ENCODE peak calls at places on chromosomes 11 and 22, in eight cellular contexts. R, G, C, F, Z, Y, M and J are unnamed samples.

GRCh38 chr11:77082838-77083552 is 16.2 kb downstream of the CAPN5 start:
- DNase-seq in R (no peak), F (no peak), Y (no peak), M (peak; percentile 30), Z (no peak), C (peak; percentile 58), G (peak; percentile 62), J (no peak)

GRCh38 chr11:12393691-12394090 is 16.3 kb downstream of the PARVA start:
- DNase-seq in R (no peak), G (peak; percentile 65), C (no peak), M (no peak), F (no peak), Z (no peak), Y (no peak), J (no peak)

GRCh38 chr11:22510741-22511140 is 114.9 kb downstream of the FANCF start:
- DNase-seq in R (no peak), C (no peak), F (no peak), G (peak; percentile 24), Y (no peak), M (no peak), Z (no peak), J (no peak)

GRCh38 chr11:62958547-62959071 is 26.2 kb downstream of the SLC22A6 start:
- DNase-seq in R (peak; percentile 45), Y (no peak), F (no peak), Z (peak; percentile 33), G (peak; percentile 28), C (peak; percentile 41), M (no peak), J (peak; percentile 70)

GRCh38 chr22:23282089-23282501 is 101.8 kb downstream of the BCR start:
- DNase-seq in Z (peak; percentile 62), F (peak; percentile 51), M (no peak), Y (no peak), C (peak; percentile 45), G (peak; percentile 80), R (peak; percentile 88), J (peak; percentile 91)

GRCh38 chr11:9313648-9314290 is 624 bp downstream of the TMEM41B start:
- DNase-seq in Y (no peak), Z (no peak), R (peak; percentile 37), G (peak; percentile 9), F (no peak), M (no peak), C (no peak), J (peak; percentile 6)

GRCh38 chr11:130315354-130315970 is 745 bp upstream of the ZBTB44 start:
- DNase-seq in G (no peak), Z (no peak), R (no peak), C (peak; percentile 18), Y (no peak), M (peak; percentile 36), F (no peak), J (no peak)

GRCh38 chr11:105489431-105489830 is 120.4 kb upstream of the GRIA4 start:
- DNase-seq in Y (no peak), C (no peak), R (peak; percentile 2), G (no peak), Z (no peak), M (no peak), F (no peak), J (no peak)

GRCh38 chr22:46522743-46523300 is 14.6 kb downstream of the CELSR1 start:
- DNase-seq in Z (no peak), M (no peak), Y (no peak), C (no peak), F (no peak), R (no peak), G (no peak), J (no peak)